ENCODE peak calls at places on chromosome 5, in seven cellular contexts. One of them, this sample, is unnamed.

GRCh38 chr5:174827521-174827920 is 103.1 kb downstream of the MSX2 start:
- DNase-seq in astrocyte: peak
- DNase-seq in pancreas: no peak
- DNase-seq in stimulated activated CD4-positive, alpha-beta T cell treated with anti-CD3 and anti-CD28 coated beads, Interleukin-2, amount 100 ng/mL, for 24 hours: no peak
- DNase-seq in anterior cingulate cortex: no peak
- DNase-seq in T-helper 2 cell: no peak
- DNase-seq in tibial nerve: no peak
- DNase-seq in this sample: no peak

GRCh38 chr5:125700380-125700856 is 722.8 kb upstream of the GRAMD2B start:
- DNase-seq in astrocyte: peak
- DNase-seq in pancreas: peak
- DNase-seq in stimulated activated CD4-positive, alpha-beta T cell treated with anti-CD3 and anti-CD28 coated beads, Interleukin-2, amount 100 ng/mL, for 24 hours: no peak
- DNase-seq in anterior cingulate cortex: no peak
- DNase-seq in T-helper 2 cell: no peak
- DNase-seq in tibial nerve: no peak
- DNase-seq in this sample: no peak

GRCh38 chr5:99105216-99105615 is 176.4 kb upstream of the CHD1 start:
- DNase-seq in astrocyte: peak
- DNase-seq in pancreas: no peak
- DNase-seq in stimulated activated CD4-positive, alpha-beta T cell treated with anti-CD3 and anti-CD28 coated beads, Interleukin-2, amount 100 ng/mL, for 24 hours: no peak
- DNase-seq in anterior cingulate cortex: no peak
- DNase-seq in T-helper 2 cell: no peak
- DNase-seq in tibial nerve: no peak
- DNase-seq in this sample: no peak

GRCh38 chr5:51226420-51226735 is 156.9 kb upstream of the ISL1 start:
- DNase-seq in astrocyte: no peak
- DNase-seq in pancreas: peak
- DNase-seq in stimulated activated CD4-positive, alpha-beta T cell treated with anti-CD3 and anti-CD28 coated beads, Interleukin-2, amount 100 ng/mL, for 24 hours: no peak
- DNase-seq in anterior cingulate cortex: no peak
- DNase-seq in T-helper 2 cell: no peak
- DNase-seq in tibial nerve: no peak
- DNase-seq in this sample: no peak

GRCh38 chr5:66647146-66647856 is 51.1 kb downstream of the MAST4 start:
- DNase-seq in astrocyte: peak
- DNase-seq in pancreas: no peak
- DNase-seq in stimulated activated CD4-positive, alpha-beta T cell treated with anti-CD3 and anti-CD28 coated beads, Interleukin-2, amount 100 ng/mL, for 24 hours: no peak
- DNase-seq in anterior cingulate cortex: no peak
- DNase-seq in T-helper 2 cell: no peak
- DNase-seq in tibial nerve: no peak
- DNase-seq in this sample: no peak

GRCh38 chr5:208449-209114 is 9.4 kb downstream of the CCDC127 start:
- DNase-seq in astrocyte: no peak
- DNase-seq in pancreas: no peak
- DNase-seq in stimulated activated CD4-positive, alpha-beta T cell treated with anti-CD3 and anti-CD28 coated beads, Interleukin-2, amount 100 ng/mL, for 24 hours: peak
- DNase-seq in anterior cingulate cortex: no peak
- DNase-seq in T-helper 2 cell: no peak
- DNase-seq in tibial nerve: no peak
- DNase-seq in this sample: no peak

GRCh38 chr5:55534436-55535198 is at the start of gene PLPP1:
- DNase-seq in astrocyte: peak
- DNase-seq in pancreas: peak
- DNase-seq in stimulated activated CD4-positive, alpha-beta T cell treated with anti-CD3 and anti-CD28 coated beads, Interleukin-2, amount 100 ng/mL, for 24 hours: peak
- DNase-seq in anterior cingulate cortex: peak
- DNase-seq in T-helper 2 cell: peak
- DNase-seq in tibial nerve: peak
- DNase-seq in this sample: peak

GRCh38 chr5:171816666-171817065 is 31.0 kb downstream of the SMIM23 start:
- DNase-seq in astrocyte: no peak
- DNase-seq in pancreas: no peak
- DNase-seq in stimulated activated CD4-positive, alpha-beta T cell treated with anti-CD3 and anti-CD28 coated beads, Interleukin-2, amount 100 ng/mL, for 24 hours: no peak
- DNase-seq in anterior cingulate cortex: no peak
- DNase-seq in T-helper 2 cell: no peak
- DNase-seq in tibial nerve: no peak
- DNase-seq in this sample: no peak

GRCh38 chr5:32559411-32559810 is 25.9 kb upstream of the SUB1 start:
- DNase-seq in astrocyte: no peak
- DNase-seq in pancreas: no peak
- DNase-seq in stimulated activated CD4-positive, alpha-beta T cell treated with anti-CD3 and anti-CD28 coated beads, Interleukin-2, amount 100 ng/mL, for 24 hours: no peak
- DNase-seq in anterior cingulate cortex: no peak
- DNase-seq in T-helper 2 cell: no peak
- DNase-seq in tibial nerve: no peak
- DNase-seq in this sample: no peak

This sample was measured in central memory CD4-positive, alpha-beta T cell.